ENCODE peak calls at places on chromosomes 6 and 20, in ten cellular contexts. F is mucosa of descending colon, Q is Peyer's patch, U is BJ, B is mammary epithelial cell, Y is BE2C, Z is uterus, R is K562, O is transverse colon, A is sigmoid colon. P is an unnamed sample.

GRCh38 chr6:13319891-13320564 is 8.3 kb downstream of the TBC1D7 start:
- DNase-seq in Y (no peak), Q (no peak), O (no peak), Z (no peak), U (no peak), F (no peak), B (no peak), R (peak), A (no peak), P (no peak)

GRCh38 chr6:84546427-84546914 is 217.9 kb downstream of the TBX18 start:
- DNase-seq in O (no peak), Z (no peak), Y (peak), F (no peak), R (no peak), B (no peak), U (peak), A (no peak), Q (no peak), P (no peak)

GRCh38 chr20:16475225-16475624 is 98.0 kb downstream of the KIF16B start:
- DNase-seq in A (no peak), F (peak), Z (no peak), B (no peak), Y (no peak), R (peak), U (no peak), O (no peak), Q (no peak), P (peak)

GRCh38 chr20:24768977-24769675 is 179.9 kb upstream of the CST7 start:
- DNase-seq in Q (no peak), U (no peak), A (no peak), Y (peak), Z (no peak), B (no peak), F (no peak), R (no peak), O (no peak), P (no peak)

GRCh38 chr6:19153270-19153980 is 683.7 kb upstream of the ID4 start:
- DNase-seq in B (peak), Y (no peak), R (no peak), Q (no peak), U (no peak), A (no peak), Z (no peak), F (no peak), O (no peak), P (no peak)

GRCh38 chr6:75852721-75853120 is 103.7 kb downstream of the MYO6 start:
- DNase-seq in F (peak), U (no peak), Z (no peak), O (no peak), Q (no peak), R (peak), Y (no peak), B (no peak), A (no peak), P (no peak)

GRCh38 chr6:122063090-122063489 is 336.4 kb upstream of the HSF2 start:
- DNase-seq in U (no peak), F (no peak), Y (no peak), Q (no peak), Z (no peak), R (no peak), A (no peak), O (no peak), B (no peak), P (no peak)

GRCh38 chr6:128554302-128554701 is 33.9 kb upstream of the PTPRK start:
- DNase-seq in U (no peak), Z (no peak), Q (no peak), A (no peak), R (no peak), Y (no peak), O (no peak), B (no peak), F (no peak), P (no peak)

GRCh38 chr20:39290575-39290974 is 328.4 kb downstream of the DHX35 start:
- DNase-seq in R (no peak), Q (no peak), Y (no peak), A (no peak), O (no peak), F (no peak), Z (no peak), U (no peak), B (no peak), P (no peak)

GRCh38 chr6:135830971-135831370 is 20.5 kb upstream of the PDE7B start:
- DNase-seq in Z (no peak), U (no peak), R (no peak), A (no peak), Q (no peak), B (no peak), F (no peak), O (no peak), Y (no peak), P (no peak)

GRCh38 chr6:107032051-107032450 is 4.1 kb downstream of the MTRES1 start:
- DNase-seq in U (no peak), O (no peak), B (peak), Q (no peak), A (no peak), Z (no peak), F (no peak), R (no peak), Y (no peak), P (no peak)

GRCh38 chr20:50762045-50762422 is 30.7 kb downstream of the PARD6B start:
- DNase-seq in R (peak), F (no peak), B (no peak), O (no peak), U (no peak), Y (no peak), Q (no peak), A (no peak), Z (no peak), P (no peak)

GRCh38 chr6:71209626-71210025 is 79.0 kb upstream of the OGFRL1 start:
- DNase-seq in F (no peak), Q (no peak), R (no peak), B (no peak), Z (no peak), Y (no peak), U (no peak), O (no peak), A (no peak), P (no peak)

GRCh38 chr20:11155156-11155805 is 481.5 kb upstream of the JAG1 start:
- DNase-seq in Z (no peak), A (no peak), R (no peak), Q (no peak), U (no peak), O (no peak), Y (no peak), F (peak), B (no peak), P (no peak)

GRCh38 chr6:151389640-151390275 is 1.6 kb downstream of the ZBTB2 start:
- DNase-seq in Q (peak), U (peak), A (peak), Y (peak), B (peak), F (peak), R (peak), O (peak), Z (peak), P (peak)

DNA sequence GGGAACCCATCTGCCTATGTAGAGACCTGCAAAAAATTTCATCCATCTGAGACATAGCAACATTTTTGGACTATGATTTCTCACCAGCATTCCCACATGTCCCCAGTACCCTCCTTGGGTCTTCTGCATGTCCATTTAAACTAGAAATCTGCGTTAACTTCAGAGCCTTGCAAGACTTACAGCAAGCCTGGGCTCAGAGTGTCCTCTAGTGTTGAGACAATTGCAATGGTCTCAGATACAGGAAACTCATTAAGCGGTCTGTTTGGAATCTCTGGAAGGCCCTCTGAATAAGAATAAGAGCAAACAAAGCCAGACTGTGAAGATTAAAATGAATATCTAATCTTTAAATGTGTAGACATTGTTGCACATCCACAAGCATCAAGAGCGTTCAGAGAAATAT is 20.5 kb upstream of the PI3 start:
- DNase-seq in B (no peak), Y (no peak), F (no peak), A (no peak), U (no peak), O (no peak), Z (no peak), R (no peak), Q (no peak), P (no peak)
- TF ChIP-seq CTCF in B (no peak), Y (no peak), F (no peak), A (no peak), U (peak), O (no peak), Z (no peak), R (no peak), Q (no peak), P (no peak)

DNA sequence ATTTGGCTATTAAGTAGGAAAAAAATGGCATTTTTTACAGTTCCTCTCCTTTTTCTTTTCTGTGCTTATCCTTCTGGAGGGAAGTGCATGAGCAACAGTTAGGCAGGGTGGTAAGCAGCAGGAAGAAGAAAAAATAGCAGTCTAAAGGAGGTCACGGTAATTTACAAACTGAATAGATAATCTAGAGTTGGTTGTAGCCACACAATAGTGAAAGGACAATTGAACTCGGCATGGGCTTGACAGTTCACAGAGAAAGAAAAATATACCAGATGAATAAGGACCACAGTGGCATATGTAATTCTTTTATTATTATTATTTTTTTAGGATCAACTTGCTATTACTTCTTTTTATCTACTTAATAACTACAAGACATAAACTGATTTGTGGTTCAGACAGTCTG is 358.6 kb downstream of the BTBD9 start:
- DNase-seq in U (no peak), Z (no peak), O (no peak), R (no peak), F (no peak), A (no peak), Y (no peak), Q (no peak), B (no peak), P (no peak)
- H3K4me3 ChIP-seq in U (no peak), Z (no peak), O (no peak), R (no peak), F (no peak), A (no peak), Y (no peak), Q (no peak), B (no peak), P (no peak)

GRCh38 chr6:504446-504980 is 113.0 kb downstream of the IRF4 start:
- DNase-seq in A (no peak), Z (no peak), F (no peak), Q (no peak), R (no peak), O (no peak), U (no peak), Y (no peak), B (no peak), P (no peak)
- TF ChIP-seq CTCF in A (no peak), Z (no peak), F (no peak), Q (no peak), R (no peak), O (no peak), U (no peak), Y (no peak), B (no peak), P (no peak)

GRCh38 chr20:3461191-3461874 is 9.5 kb upstream of the ATRN start:
- DNase-seq in A (no peak), O (no peak), B (no peak), Y (no peak), Q (no peak), Z (no peak), R (no peak), F (no peak), U (no peak), P (no peak)
- H3K4me3 ChIP-seq in A (no peak), O (no peak), B (no peak), Y (no peak), Q (no peak), Z (no peak), R (no peak), F (no peak), U (no peak), P (no peak)